ENCODE peak calls at places on chromosomes 11 and 22, in eight cellular contexts. One of them, this sample, is unnamed.

GRCh38 chr11:10398525-10398924 is 56.5 kb upstream of the AMPD3 start:
- DNase-seq in mucosa of descending colon: no peak
- DNase-seq in progenitor cell of endocrine pancreas: no peak
- DNase-seq in pancreas: no peak
- DNase-seq in osteocyte: peak
- DNase-seq in H9: no peak
- DNase-seq in brain microvascular endothelial cell: no peak
- DNase-seq in sigmoid colon: no peak
- DNase-seq in this sample: no peak

GRCh38 chr11:67563354-67564114 is 20.1 kb upstream of the GSTP1 start:
- DNase-seq in mucosa of descending colon: no peak
- DNase-seq in progenitor cell of endocrine pancreas: no peak
- DNase-seq in pancreas: no peak
- DNase-seq in osteocyte: no peak
- DNase-seq in H9: no peak
- DNase-seq in brain microvascular endothelial cell: peak
- DNase-seq in sigmoid colon: peak
- DNase-seq in this sample: no peak

GRCh38 chr22:49935561-49935960 is 17.1 kb downstream of the CRELD2 start:
- DNase-seq in mucosa of descending colon: no peak
- DNase-seq in progenitor cell of endocrine pancreas: no peak
- DNase-seq in pancreas: no peak
- DNase-seq in osteocyte: no peak
- DNase-seq in H9: no peak
- DNase-seq in brain microvascular endothelial cell: no peak
- DNase-seq in sigmoid colon: no peak
- DNase-seq in this sample: no peak

GRCh38 chr11:12235945-12236743 is 125.8 kb downstream of the MICAL2 start:
- DNase-seq in mucosa of descending colon: no peak
- DNase-seq in progenitor cell of endocrine pancreas: no peak
- DNase-seq in pancreas: no peak
- DNase-seq in osteocyte: no peak
- DNase-seq in H9: no peak
- DNase-seq in brain microvascular endothelial cell: peak
- DNase-seq in sigmoid colon: no peak
- DNase-seq in this sample: peak

GRCh38 chr11:33899383-33900037 is 7.6 kb upstream of the LMO2 start:
- DNase-seq in mucosa of descending colon: no peak
- DNase-seq in progenitor cell of endocrine pancreas: no peak
- DNase-seq in pancreas: no peak
- DNase-seq in osteocyte: no peak
- DNase-seq in H9: no peak
- DNase-seq in brain microvascular endothelial cell: peak
- DNase-seq in sigmoid colon: peak
- DNase-seq in this sample: no peak

GRCh38 chr22:40782521-40782920 is 36.6 kb downstream of the SLC25A17 start:
- DNase-seq in mucosa of descending colon: no peak
- DNase-seq in progenitor cell of endocrine pancreas: no peak
- DNase-seq in pancreas: no peak
- DNase-seq in osteocyte: no peak
- DNase-seq in H9: no peak
- DNase-seq in brain microvascular endothelial cell: no peak
- DNase-seq in sigmoid colon: no peak
- DNase-seq in this sample: no peak

GRCh38 chr11:130729678-130730300 is 186.5 kb downstream of the SNX19 start:
- DNase-seq in mucosa of descending colon: no peak
- DNase-seq in progenitor cell of endocrine pancreas: no peak
- DNase-seq in pancreas: no peak
- DNase-seq in osteocyte: no peak
- DNase-seq in H9: no peak
- DNase-seq in brain microvascular endothelial cell: no peak
- DNase-seq in sigmoid colon: no peak
- DNase-seq in this sample: no peak

GRCh38 chr11:75589933-75590332 is 27.9 kb downstream of the SERPINH1 start:
- DNase-seq in mucosa of descending colon: no peak
- DNase-seq in progenitor cell of endocrine pancreas: no peak
- DNase-seq in pancreas: no peak
- DNase-seq in osteocyte: no peak
- DNase-seq in H9: no peak
- DNase-seq in brain microvascular endothelial cell: no peak
- DNase-seq in sigmoid colon: no peak
- DNase-seq in this sample: no peak

GRCh38 chr22:46825145-46825544 is 62.7 kb downstream of the TBC1D22A start:
- DNase-seq in mucosa of descending colon: no peak
- DNase-seq in progenitor cell of endocrine pancreas: no peak
- DNase-seq in pancreas: peak
- DNase-seq in osteocyte: no peak
- DNase-seq in H9: no peak
- DNase-seq in brain microvascular endothelial cell: no peak
- DNase-seq in sigmoid colon: no peak
- DNase-seq in this sample: no peak

GRCh38 chr11:118921121-118921928 is 4.4 kb downstream of the BCL9L start:
- DNase-seq in mucosa of descending colon: peak
- DNase-seq in progenitor cell of endocrine pancreas: no peak
- DNase-seq in pancreas: no peak
- DNase-seq in osteocyte: peak
- DNase-seq in H9: peak
- DNase-seq in brain microvascular endothelial cell: peak
- DNase-seq in sigmoid colon: peak
- DNase-seq in this sample: no peak

GRCh38 chr11:34208266-34209135 is 103.1 kb downstream of the NAT10 start:
- DNase-seq in mucosa of descending colon: no peak
- DNase-seq in progenitor cell of endocrine pancreas: no peak
- DNase-seq in pancreas: no peak
- DNase-seq in osteocyte: no peak
- DNase-seq in H9: no peak
- DNase-seq in brain microvascular endothelial cell: no peak
- DNase-seq in sigmoid colon: no peak
- DNase-seq in this sample: no peak

GRCh38 chr11:100932474-100933100 is 197.0 kb downstream of the PGR start:
- DNase-seq in mucosa of descending colon: no peak
- DNase-seq in progenitor cell of endocrine pancreas: no peak
- DNase-seq in pancreas: no peak
- DNase-seq in osteocyte: no peak
- DNase-seq in H9: no peak
- DNase-seq in brain microvascular endothelial cell: no peak
- DNase-seq in sigmoid colon: no peak
- DNase-seq in this sample: no peak

GRCh38 chr11:96126917-96127595 is 203.1 kb upstream of the MTMR2 start:
- DNase-seq in mucosa of descending colon: no peak
- DNase-seq in progenitor cell of endocrine pancreas: no peak
- DNase-seq in pancreas: no peak
- DNase-seq in osteocyte: no peak
- DNase-seq in H9: no peak
- DNase-seq in brain microvascular endothelial cell: no peak
- DNase-seq in sigmoid colon: no peak
- DNase-seq in this sample: no peak

GRCh38 chr22:45192701-45193187 is 29.0 kb downstream of the NUP50 start:
- DNase-seq in mucosa of descending colon: no peak
- DNase-seq in progenitor cell of endocrine pancreas: no peak
- DNase-seq in pancreas: no peak
- DNase-seq in osteocyte: no peak
- DNase-seq in H9: peak
- DNase-seq in brain microvascular endothelial cell: no peak
- DNase-seq in sigmoid colon: no peak
- DNase-seq in this sample: no peak

GRCh38 chr22:38317237-38317994 is at the start of gene CSNK1E:
- DNase-seq in mucosa of descending colon: peak
- DNase-seq in progenitor cell of endocrine pancreas: peak
- DNase-seq in pancreas: peak
- DNase-seq in osteocyte: peak
- DNase-seq in H9: peak
- DNase-seq in brain microvascular endothelial cell: peak
- DNase-seq in sigmoid colon: peak
- DNase-seq in this sample: peak

GRCh38 chr22:20494978-20495860 is at the start of gene KLHL22:
- DNase-seq in mucosa of descending colon: peak
- DNase-seq in progenitor cell of endocrine pancreas: no peak
- DNase-seq in pancreas: peak
- DNase-seq in osteocyte: no peak
- DNase-seq in H9: peak
- DNase-seq in brain microvascular endothelial cell: no peak
- DNase-seq in sigmoid colon: peak
- DNase-seq in this sample: peak

GRCh38 chr11:125968363-125968762 is 22.5 kb downstream of the VSIG10L2 start:
- DNase-seq in mucosa of descending colon: no peak
- DNase-seq in progenitor cell of endocrine pancreas: no peak
- DNase-seq in pancreas: no peak
- DNase-seq in osteocyte: no peak
- DNase-seq in H9: no peak
- DNase-seq in brain microvascular endothelial cell: no peak
- DNase-seq in sigmoid colon: no peak
- DNase-seq in this sample: no peak

GRCh38 chr11:44623321-44623715 is 57.9 kb downstream of the CD82 start:
- DNase-seq in mucosa of descending colon: no peak
- DNase-seq in progenitor cell of endocrine pancreas: peak
- DNase-seq in pancreas: peak
- DNase-seq in osteocyte: peak
- DNase-seq in H9: peak
- DNase-seq in brain microvascular endothelial cell: no peak
- DNase-seq in sigmoid colon: peak
- DNase-seq in this sample: no peak

GRCh38 chr11:64355078-64355940 is 3.7 kb upstream of the RPS6KA4 start:
- DNase-seq in mucosa of descending colon: peak
- DNase-seq in progenitor cell of endocrine pancreas: peak
- DNase-seq in pancreas: peak
- DNase-seq in osteocyte: no peak
- DNase-seq in H9: peak
- DNase-seq in brain microvascular endothelial cell: peak
- DNase-seq in sigmoid colon: peak
- DNase-seq in this sample: peak

GRCh38 chr11:16818284-16818683 is 79.8 kb downstream of the C11orf58 start:
- DNase-seq in mucosa of descending colon: no peak
- DNase-seq in progenitor cell of endocrine pancreas: no peak
- DNase-seq in pancreas: no peak
- DNase-seq in osteocyte: no peak
- DNase-seq in H9: no peak
- DNase-seq in brain microvascular endothelial cell: peak
- DNase-seq in sigmoid colon: peak
- DNase-seq in this sample: no peak

GRCh38 chr11:84607975-84608787 is 1019.0 kb downstream of the DLG2 start:
- DNase-seq in mucosa of descending colon: no peak
- DNase-seq in progenitor cell of endocrine pancreas: no peak
- DNase-seq in pancreas: no peak
- DNase-seq in osteocyte: no peak
- DNase-seq in H9: no peak
- DNase-seq in brain microvascular endothelial cell: no peak
- DNase-seq in sigmoid colon: no peak
- DNase-seq in this sample: no peak

GRCh38 chr11:3958301-3958700 is 102.8 kb downstream of the STIM1 start:
- DNase-seq in mucosa of descending colon: no peak
- DNase-seq in progenitor cell of endocrine pancreas: no peak
- DNase-seq in pancreas: no peak
- DNase-seq in osteocyte: no peak
- DNase-seq in H9: no peak
- DNase-seq in brain microvascular endothelial cell: no peak
- DNase-seq in sigmoid colon: no peak
- DNase-seq in this sample: no peak

GRCh38 chr11:6655790-6656580 is at the start of gene DCHS1:
- DNase-seq in mucosa of descending colon: peak
- DNase-seq in progenitor cell of endocrine pancreas: peak
- DNase-seq in pancreas: no peak
- DNase-seq in osteocyte: no peak
- DNase-seq in H9: no peak
- DNase-seq in brain microvascular endothelial cell: no peak
- DNase-seq in sigmoid colon: peak
- DNase-seq in this sample: no peak

GRCh38 chr11:35047179-35047578 is 91.8 kb upstream of the CD44 start:
- DNase-seq in mucosa of descending colon: no peak
- DNase-seq in progenitor cell of endocrine pancreas: no peak
- DNase-seq in pancreas: no peak
- DNase-seq in osteocyte: no peak
- DNase-seq in H9: no peak
- DNase-seq in brain microvascular endothelial cell: no peak
- DNase-seq in sigmoid colon: no peak
- DNase-seq in this sample: peak

GRCh38 chr22:46581580-46582244 is 38.5 kb upstream of the GRAMD4 start:
- DNase-seq in mucosa of descending colon: peak
- DNase-seq in progenitor cell of endocrine pancreas: no peak
- DNase-seq in pancreas: peak
- DNase-seq in osteocyte: no peak
- DNase-seq in H9: peak
- DNase-seq in brain microvascular endothelial cell: no peak
- DNase-seq in sigmoid colon: peak
- DNase-seq in this sample: peak

GRCh38 chr11:8230178-8230859 is 33.4 kb downstream of the LMO1 start:
- DNase-seq in mucosa of descending colon: no peak
- DNase-seq in progenitor cell of endocrine pancreas: no peak
- DNase-seq in pancreas: peak
- DNase-seq in osteocyte: no peak
- DNase-seq in H9: no peak
- DNase-seq in brain microvascular endothelial cell: no peak
- DNase-seq in sigmoid colon: no peak
- DNase-seq in this sample: no peak
- TF ChIP-seq CTCF in mucosa of descending colon: no peak
- TF ChIP-seq CTCF in progenitor cell of endocrine pancreas: no peak
- TF ChIP-seq CTCF in pancreas: no peak
- TF ChIP-seq CTCF in osteocyte: no peak
- TF ChIP-seq CTCF in H9: peak
- TF ChIP-seq CTCF in brain microvascular endothelial cell: no peak
- TF ChIP-seq CTCF in sigmoid colon: no peak
- TF ChIP-seq CTCF in this sample: no peak

DNA sequence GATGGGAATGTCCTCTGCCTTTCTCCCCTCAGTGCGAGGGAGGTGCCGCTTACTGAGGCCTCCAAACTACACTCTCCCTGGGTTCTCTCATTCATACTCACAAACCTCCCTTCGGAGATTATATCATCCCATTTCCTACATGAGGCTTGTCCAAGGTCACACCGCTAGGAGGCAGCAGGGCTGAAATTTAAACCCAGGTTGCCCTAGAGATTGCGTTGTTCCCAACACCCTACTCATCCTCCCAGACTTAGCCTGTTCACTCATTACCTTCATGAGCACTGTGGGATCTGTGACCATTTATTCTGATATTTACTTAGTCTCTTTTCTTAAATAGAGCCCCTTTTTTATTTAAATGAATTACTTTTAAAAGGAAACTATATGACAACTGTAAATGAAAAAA is 31.1 kb downstream of the SDHAF2 start:
- DNase-seq in mucosa of descending colon: no peak
- DNase-seq in progenitor cell of endocrine pancreas: no peak
- DNase-seq in pancreas: no peak
- DNase-seq in osteocyte: no peak
- DNase-seq in H9: no peak
- DNase-seq in brain microvascular endothelial cell: no peak
- DNase-seq in sigmoid colon: no peak
- DNase-seq in this sample: no peak
- TF ChIP-seq CTCF in mucosa of descending colon: no peak
- TF ChIP-seq CTCF in progenitor cell of endocrine pancreas: no peak
- TF ChIP-seq CTCF in pancreas: no peak
- TF ChIP-seq CTCF in osteocyte: no peak
- TF ChIP-seq CTCF in H9: peak
- TF ChIP-seq CTCF in brain microvascular endothelial cell: peak
- TF ChIP-seq CTCF in sigmoid colon: no peak
- TF ChIP-seq CTCF in this sample: no peak

GRCh38 chr22:21652547-21653545 is 10.7 kb downstream of the SDF2L1 start:
- DNase-seq in mucosa of descending colon: no peak
- DNase-seq in progenitor cell of endocrine pancreas: no peak
- DNase-seq in pancreas: no peak
- DNase-seq in osteocyte: no peak
- DNase-seq in H9: no peak
- DNase-seq in brain microvascular endothelial cell: no peak
- DNase-seq in sigmoid colon: no peak
- DNase-seq in this sample: no peak
- TF ChIP-seq CTCF in mucosa of descending colon: no peak
- TF ChIP-seq CTCF in progenitor cell of endocrine pancreas: peak
- TF ChIP-seq CTCF in pancreas: no peak
- TF ChIP-seq CTCF in osteocyte: no peak
- TF ChIP-seq CTCF in H9: peak
- TF ChIP-seq CTCF in brain microvascular endothelial cell: peak
- TF ChIP-seq CTCF in sigmoid colon: no peak
- TF ChIP-seq CTCF in this sample: no peak

GRCh38 chr22:27416553-27417427 is 384.8 kb downstream of the MN1 start:
- DNase-seq in mucosa of descending colon: no peak
- DNase-seq in progenitor cell of endocrine pancreas: no peak
- DNase-seq in pancreas: no peak
- DNase-seq in osteocyte: peak
- DNase-seq in H9: peak
- DNase-seq in brain microvascular endothelial cell: peak
- DNase-seq in sigmoid colon: no peak
- DNase-seq in this sample: no peak
- TF ChIP-seq CTCF in mucosa of descending colon: no peak
- TF ChIP-seq CTCF in progenitor cell of endocrine pancreas: no peak
- TF ChIP-seq CTCF in pancreas: no peak
- TF ChIP-seq CTCF in osteocyte: peak
- TF ChIP-seq CTCF in H9: peak
- TF ChIP-seq CTCF in brain microvascular endothelial cell: peak
- TF ChIP-seq CTCF in sigmoid colon: no peak
- TF ChIP-seq CTCF in this sample: no peak

This sample was measured in CD8-positive, alpha-beta T cell.